ENCODE peak calls at places on chromosomes 3 and 15, in seven cellular contexts. Z is psoas muscle; A is endothelial cell of umbilical vein; I is pancreas; V is Panc1; F is esophagus squamous epithelium; X is CD8-positive, alpha-beta T cell. T is an unnamed sample. For H3K27me3, the result is how much of the 10 kb centered on the place peaks cover.

GRCh38 chr3:138297059-138297607 is 32.5 kb downstream of the NME9 start:
- DNase-seq in Z (no peak), A (no peak), F (no peak), I (no peak), V (no peak), X (no peak), T (no peak)

GRCh38 chr3:118785415-118785814 is 249.2 kb downstream of the IGSF11 start:
- DNase-seq in I (no peak), V (no peak), F (no peak), A (no peak), X (no peak), Z (no peak), T (no peak)

GRCh38 chr3:57855281-57855680 is 99.2 kb downstream of the SLMAP start:
- DNase-seq in V (no peak), I (no peak), F (no peak), X (no peak), A (no peak), Z (no peak), T (peak)

GRCh38 chr3:73073091-73073707 is 11.7 kb downstream of the EBLN2 start:
- DNase-seq in X (no peak), Z (no peak), V (no peak), A (no peak), F (no peak), I (no peak), T (no peak)

GRCh38 chr3:59803269-59803668 is 753.4 kb upstream of the CFAP20DC start:
- DNase-seq in I (no peak), Z (no peak), A (no peak), F (no peak), X (no peak), V (no peak), T (no peak)

GRCh38 chr3:4290272-4290893 is 12.8 kb upstream of the SETMAR start:
- DNase-seq in F (no peak), Z (no peak), V (peak), I (no peak), X (no peak), A (peak), T (peak)

GRCh38 chr3:155242342-155242741 is 51.1 kb downstream of the STRIT1 start:
- DNase-seq in X (no peak), Z (no peak), I (no peak), A (no peak), V (no peak), F (no peak), T (peak)

GRCh38 chr15:25248583-25249235 is 190.1 kb downstream of the UBE3A start:
- DNase-seq in I (no peak), X (no peak), V (no peak), F (no peak), A (no peak), Z (peak), T (no peak)

GRCh38 chr3:177676947-177677587 is 479.8 kb upstream of the TBL1XR1 start:
- DNase-seq in Z (no peak), X (no peak), V (no peak), A (no peak), I (no peak), F (no peak), T (no peak)

DNA sequence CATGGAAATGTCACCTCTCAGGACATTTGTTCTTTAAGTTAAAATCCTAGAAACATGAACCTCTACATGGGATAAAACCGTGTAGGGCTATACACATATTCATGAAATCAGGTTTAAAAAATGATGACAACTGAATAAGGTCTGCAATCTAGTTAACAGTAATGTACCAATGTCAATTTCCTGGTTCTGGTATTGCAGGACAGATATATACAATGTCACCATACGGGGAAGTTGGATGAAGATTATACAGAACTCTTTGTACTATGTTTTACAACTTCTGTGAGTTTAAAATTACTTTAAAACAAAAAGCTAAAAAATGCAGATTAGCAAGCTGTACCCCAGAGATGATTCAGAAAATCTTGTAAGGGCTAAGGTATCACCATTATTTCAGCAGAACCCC is 6.7 kb downstream of the CNTN3 start:
- DNase-seq in A (no peak), F (no peak), I (no peak), V (no peak), Z (no peak), X (no peak), T (no peak)
- H3K27me3 ChIP-seq in A (under half), F (under half), I (under half), V (under half), Z (under half), X (under half), T (under half)

GRCh38 chr3:33839283-33839682 is 40.9 kb downstream of the PDCD6IP start:
- DNase-seq in Z (no peak), A (no peak), V (no peak), F (no peak), I (no peak), X (no peak), T (no peak)
- TF ChIP-seq CTCF in Z (no peak), A (no peak), V (no peak), F (no peak), I (no peak), X (no peak), T (no peak)

GRCh38 chr3:23750573-23751484 is 54.9 kb upstream of the UBE2E1 start:
- DNase-seq in F (no peak), Z (no peak), V (no peak), I (no peak), A (no peak), X (no peak), T (no peak)

GRCh38 chr3:23751485-23751811 is 54.3 kb upstream of the UBE2E1 start:
- DNase-seq in V (no peak), Z (no peak), F (no peak), A (peak), I (no peak), X (no peak), T (no peak)

GRCh38 chr3:23756206-23756840 is 49.4 kb upstream of the UBE2E1 start:
- DNase-seq in A (no peak), I (no peak), V (no peak), Z (no peak), F (no peak), X (no peak), T (no peak)

GRCh38 chr3:23752126-23752525 is 53.6 kb upstream of the UBE2E1 start:
- DNase-seq in F (no peak), Z (no peak), X (no peak), I (no peak), V (no peak), A (no peak), T (no peak)

GRCh38 chr3:23754215-23754614 is 51.5 kb upstream of the UBE2E1 start:
- DNase-seq in I (no peak), Z (no peak), X (no peak), V (no peak), A (no peak), F (no peak), T (no peak)
- H3K27me3 ChIP-seq in I (under half), Z (under half), X (under half), V (under half), A (under half), F (under half), T (under half)

GRCh38 chr3:48047841-48048456 is 31.7 kb upstream of the MAP4 start:
- DNase-seq in X (no peak), V (no peak), Z (no peak), I (no peak), A (no peak), F (no peak), T (peak)

GRCh38 chr3:48039487-48040190 is 23.4 kb upstream of the MAP4 start:
- DNase-seq in I (no peak), V (peak), F (no peak), Z (no peak), A (peak), X (no peak), T (peak)

GRCh38 chr3:48038971-48039481 is 22.8 kb upstream of the MAP4 start:
- DNase-seq in A (peak), X (no peak), V (no peak), F (no peak), Z (no peak), I (no peak), T (no peak)

DNA sequence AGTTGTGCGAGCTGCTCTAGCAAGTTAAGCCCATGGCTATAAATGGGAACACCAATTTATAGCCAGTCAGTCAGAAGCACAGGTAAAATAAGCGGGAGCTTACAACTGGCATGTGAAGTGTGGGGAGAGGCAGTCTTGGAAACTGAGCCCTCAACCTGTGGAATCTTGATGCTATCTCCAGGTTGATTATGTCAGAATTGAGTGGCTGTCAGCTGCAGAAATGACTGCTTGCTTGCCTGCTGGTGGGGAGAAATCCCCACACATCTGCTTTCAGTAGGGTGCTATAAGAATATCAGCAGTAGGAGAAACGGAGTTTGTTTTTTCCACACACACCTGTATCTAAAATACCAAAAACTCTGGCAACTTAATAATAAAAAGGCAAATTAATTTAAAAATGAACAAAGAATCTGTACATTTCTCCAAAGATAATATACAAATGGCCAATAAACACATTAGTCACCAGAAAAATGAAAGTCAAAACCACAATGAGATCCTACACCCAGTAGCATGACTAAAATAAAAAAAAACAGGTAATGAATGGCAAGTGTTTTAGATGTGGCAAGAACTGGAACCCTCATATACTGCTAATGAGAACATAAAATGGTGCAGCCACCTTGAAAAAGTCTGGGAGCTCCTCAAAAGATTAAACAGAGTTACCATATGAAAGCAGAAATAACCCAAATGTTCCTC is 26.0 kb upstream of the MAP4 start:
- DNase-seq in V (no peak), I (no peak), Z (no peak), A (no peak), X (no peak), F (no peak), T (peak)
- TF ChIP-seq CTCF in V (no peak), I (no peak), Z (no peak), A (no peak), X (no peak), F (no peak), T (no peak)